ENCODE peak calls at places on chromosomes 11 and 22, in ten cellular contexts. T, X, J, H, U, E, D, A, Z and I are unnamed samples.

GRCh38 chr11:23112987-23113886 is 253.0 kb upstream of the CCDC179 start:
- DNase-seq in T (peak; percentile 12), X (no peak), J (no peak), H (peak; percentile 44), U (peak; percentile 56), E (no peak), D (no peak), A (no peak), Z (no peak), I (peak; percentile 7)

GRCh38 chr11:130211781-130212401 is 52.3 kb downstream of the ST14 start:
- DNase-seq in T (no peak), X (no peak), J (no peak), H (no peak), U (no peak), E (no peak), D (no peak), A (no peak), Z (no peak), I (no peak)

GRCh38 chr11:2213890-2214526 is 42.4 kb upstream of the TH start:
- DNase-seq in T (no peak), X (no peak), J (no peak), H (no peak), U (no peak), E (peak; percentile 51), D (no peak), A (peak; percentile 5), Z (no peak), I (no peak)

GRCh38 chr22:37321288-37321687 is 39.0 kb downstream of the CYTH4 start:
- DNase-seq in T (no peak), X (no peak), J (no peak), H (no peak), U (peak; percentile 53), E (no peak), D (no peak), A (no peak), Z (no peak), I (no peak)

GRCh38 chr11:121389651-121390050 is 62.5 kb upstream of the SORL1 start:
- DNase-seq in T (no peak), X (no peak), J (no peak), H (no peak), U (no peak), E (no peak), D (no peak), A (peak; percentile 67), Z (no peak), I (no peak)

GRCh38 chr22:35838849-35839646 is 121.4 kb downstream of the APOL5 start:
- DNase-seq in T (no peak), X (no peak), J (peak; percentile 35), H (peak; percentile 16), U (peak; percentile 81), E (no peak), D (no peak), A (no peak), Z (no peak), I (no peak)

GRCh38 chr11:112555491-112556364 is 295.1 kb upstream of the PLET1 start:
- DNase-seq in T (peak; percentile 16), X (peak; percentile 75), J (no peak), H (no peak), U (peak; percentile 53), E (no peak), D (peak; percentile 63), A (peak; percentile 48), Z (peak; percentile 45), I (peak; percentile 12)

GRCh38 chr22:49771266-49772065 is 56.2 kb downstream of the BRD1 start:
- DNase-seq in T (no peak), X (no peak), J (no peak), H (no peak), U (no peak), E (peak; percentile 83), D (no peak), A (peak; percentile 14), Z (no peak), I (no peak)

GRCh38 chr11:117000741-117001096 is 97.5 kb downstream of the SIK3 start:
- DNase-seq in T (no peak), X (no peak), J (no peak), H (no peak), U (no peak), E (no peak), D (no peak), A (no peak), Z (no peak), I (no peak)

GRCh38 chr11:46353706-46354105 is 6.4 kb downstream of the DGKZ start:
- DNase-seq in T (no peak), X (no peak), J (no peak), H (no peak), U (no peak), E (no peak), D (no peak), A (no peak), Z (no peak), I (no peak)

GRCh38 chr11:60951909-60952741 is at the start of gene SLC15A3:
- DNase-seq in T (no peak), X (no peak), J (peak; percentile 46), H (no peak), U (peak; percentile 47), E (no peak), D (no peak), A (peak; percentile 71), Z (no peak), I (no peak)